ENCODE peak calls at places on chromosome 17, in eight cellular contexts. A is HAP-1, K is HCEC 1CT, W is BE2C, T is PC-9, P is amniotic stem cell, I is lower leg skin, Z is ACHN. D is an unnamed sample.

GRCh38 chr17:28008526-28008925 is 34.0 kb upstream of the NLK start:
- DNase-seq in A (peak; percentile 42), K (peak; percentile 16), W (no peak), T (peak; percentile 30), P (no peak), I (no peak), Z (peak; percentile 85), D (no peak)

GRCh38 chr17:83144421-83145357 is 65.3 kb downstream of the METRNL start:
- DNase-seq in A (no peak), K (no peak), W (peak; percentile 62), T (no peak), P (no peak), I (peak; percentile 93), Z (no peak), D (no peak)

GRCh38 chr17:63700528-63701441 is 860 bp upstream of the LIMD2 start:
- DNase-seq in A (no peak), K (no peak), W (peak; percentile 63), T (no peak), P (no peak), I (peak; percentile 86), Z (no peak), D (peak; percentile 97)

GRCh38 chr17:38333635-38334295 is 10.0 kb downstream of the GPR179 start:
- DNase-seq in A (no peak), K (no peak), W (peak; percentile 79), T (peak; percentile 47), P (no peak), I (no peak), Z (peak; percentile 57), D (peak; percentile 78)

GRCh38 chr17:62653831-62654829 is 26.7 kb downstream of the MRC2 start:
- DNase-seq in A (no peak), K (peak; percentile 73), W (peak; percentile 49), T (no peak), P (no peak), I (no peak), Z (no peak), D (peak; percentile 88)

GRCh38 chr17:7249830-7250229 is 1.7 kb downstream of the CTDNEP1 start:
- DNase-seq in A (no peak), K (no peak), W (no peak), T (no peak), P (no peak), I (no peak), Z (no peak), D (no peak)

GRCh38 chr17:5832886-5833285 is 237.3 kb upstream of the WSCD1 start:
- DNase-seq in A (no peak), K (peak; percentile 61), W (no peak), T (peak; percentile 15), P (no peak), I (no peak), Z (peak; percentile 70), D (no peak)

GRCh38 chr17:29155235-29155965 is 24.8 kb downstream of the MYO18A start:
- DNase-seq in A (no peak), K (peak; percentile 64), W (peak; percentile 45), T (peak; percentile 88), P (no peak), I (no peak), Z (peak; percentile 71), D (peak; percentile 66)

GRCh38 chr17:43579570-43580140 is 33.5 kb upstream of the ETV4 start:
- DNase-seq in A (no peak), K (peak; percentile 73), W (no peak), T (peak; percentile 58), P (no peak), I (no peak), Z (peak; percentile 67), D (no peak)

GRCh38 chr17:21303441-21304065 is 19.0 kb downstream of the MAP2K3 start:
- DNase-seq in A (no peak), K (no peak), W (no peak), T (no peak), P (no peak), I (no peak), Z (no peak), D (no peak)

GRCh38 chr17:7988750-7989178 is 13.7 kb upstream of the GUCY2D start:
- DNase-seq in A (peak; percentile 76), K (peak; percentile 76), W (peak; percentile 52), T (peak; percentile 50), P (peak; percentile 69), I (peak; percentile 26), Z (peak; percentile 85), D (peak; percentile 74)

GRCh38 chr17:18119166-18119745 is 10.7 kb downstream of the MYO15A start:
- DNase-seq in A (no peak), K (no peak), W (no peak), T (no peak), P (no peak), I (no peak), Z (no peak), D (no peak)

GRCh38 chr17:73720187-73720834 is 76.1 kb upstream of the SDK2 start:
- DNase-seq in A (no peak), K (no peak), W (peak; percentile 67), T (no peak), P (no peak), I (no peak), Z (no peak), D (no peak)

GRCh38 chr17:74444406-74444805 is 12.5 kb downstream of the GPRC5C start:
- DNase-seq in A (no peak), K (no peak), W (no peak), T (no peak), P (no peak), I (no peak), Z (no peak), D (no peak)

GRCh38 chr17:78272181-78272913 is 40.9 kb downstream of the TMEM235 start:
- DNase-seq in A (no peak), K (peak; percentile 62), W (no peak), T (peak; percentile 58), P (no peak), I (peak; percentile 91), Z (no peak), D (peak; percentile 15)

GRCh38 chr17:44061446-44061845 is 5.0 kb downstream of the LSM12 start:
- DNase-seq in A (no peak), K (no peak), W (no peak), T (no peak), P (no peak), I (no peak), Z (no peak), D (no peak)

GRCh38 chr17:39648876-39649430 is 12.0 kb downstream of the STARD3 start:
- DNase-seq in A (no peak), K (no peak), W (no peak), T (no peak), P (no peak), I (no peak), Z (no peak), D (no peak)

GRCh38 chr17:27647755-27648154 is 16.8 kb downstream of the LGALS9 start:
- DNase-seq in A (no peak), K (no peak), W (no peak), T (no peak), P (no peak), I (no peak), Z (no peak), D (no peak)

GRCh38 chr17:74262601-74263000 is 11.4 kb upstream of the DNAI2 start:
- DNase-seq in A (no peak), K (no peak), W (no peak), T (no peak), P (no peak), I (no peak), Z (no peak), D (no peak)

GRCh38 chr17:32958418-32958817 is 30.5 kb downstream of the TMEM98 start:
- DNase-seq in A (no peak), K (no peak), W (no peak), T (no peak), P (no peak), I (no peak), Z (no peak), D (no peak)

GRCh38 chr17:78113804-78114785 is 14.5 kb downstream of the TMC6 start:
- DNase-seq in A (no peak), K (no peak), W (no peak), T (no peak), P (no peak), I (no peak), Z (no peak), D (no peak)

GRCh38 chr17:50440172-50440837 is 14.3 kb downstream of the ACSF2 start:
- DNase-seq in A (no peak), K (no peak), W (no peak), T (peak; percentile 90), P (no peak), I (no peak), Z (no peak), D (no peak)

GRCh38 chr17:32485261-32485955 is 1.4 kb upstream of the CDK5R1 start:
- DNase-seq in A (no peak), K (no peak), W (no peak), T (no peak), P (no peak), I (no peak), Z (no peak), D (no peak)

GRCh38 chr17:38654411-38655398 is 20.1 kb downstream of the EPOP start:
- DNase-seq in A (no peak), K (no peak), W (no peak), T (no peak), P (no peak), I (no peak), Z (no peak), D (no peak)

GRCh38 chr17:17669081-17669850 is 12.0 kb upstream of the RAI1 start:
- DNase-seq in A (peak; percentile 66), K (no peak), W (no peak), T (no peak), P (no peak), I (no peak), Z (no peak), D (peak; percentile 67)

GRCh38 chr17:3482851-3483250 is 7.1 kb downstream of the ASPA start:
- DNase-seq in A (no peak), K (no peak), W (no peak), T (no peak), P (no peak), I (no peak), Z (no peak), D (no peak)

GRCh38 chr17:74296548-74296936 is 22.5 kb downstream of the DNAI2 start:
- DNase-seq in A (peak; percentile 10), K (no peak), W (peak; percentile 68), T (peak; percentile 31), P (no peak), I (no peak), Z (peak; percentile 67), D (peak; percentile 76)

GRCh38 chr17:47868134-47868533 is 17.2 kb upstream of the SP6 start:
- DNase-seq in A (no peak), K (no peak), W (no peak), T (no peak), P (no peak), I (no peak), Z (no peak), D (no peak)

GRCh38 chr17:74389937-74390679 is 22.8 kb downstream of the GPR142 start:
- DNase-seq in A (no peak), K (no peak), W (no peak), T (no peak), P (no peak), I (no peak), Z (no peak), D (no peak)

GRCh38 chr17:75565066-75565465 is 22.5 kb upstream of the MYO15B start:
- DNase-seq in A (no peak), K (peak; percentile 18), W (no peak), T (peak; percentile 33), P (no peak), I (no peak), Z (peak; percentile 67), D (no peak)

GRCh38 chr17:65022751-65023421 is 33.7 kb downstream of the GNA13 start:
- DNase-seq in A (no peak), K (peak; percentile 44), W (no peak), T (no peak), P (no peak), I (no peak), Z (peak; percentile 69), D (no peak)

GRCh38 chr17:17420561-17421269 is 56.1 kb upstream of the MED9 start:
- DNase-seq in A (no peak), K (no peak), W (no peak), T (no peak), P (no peak), I (peak; percentile 97), Z (no peak), D (no peak)

GRCh38 chr17:57670769-57671545 is 74.1 kb downstream of the CCDC182 start:
- DNase-seq in A (no peak), K (no peak), W (no peak), T (no peak), P (no peak), I (peak; percentile 56), Z (no peak), D (no peak)

GRCh38 chr17:15947976-15948752 is 3.2 kb downstream of the ADORA2B start:
- DNase-seq in A (no peak), K (no peak), W (no peak), T (peak; percentile 81), P (no peak), I (no peak), Z (no peak), D (no peak)

D was measured in SK-N-SH.